ENCODE peak calls at places on chromosomes 1 and 21, in six cellular contexts. E, Y, W, T, S and Q are unnamed samples.

GRCh38 chr1:106814418-106814817 is 242.1 kb upstream of the PRMT6 start:
- DNase-seq in E (no peak), T (no peak), S (no peak), Y (no peak), W (no peak), Q (no peak)

GRCh38 chr1:172399369-172400072 is 21.0 kb upstream of the C1orf105 start:
- DNase-seq in W (no peak), T (peak; percentile 90), Y (peak; percentile 98), S (no peak), E (peak; percentile 24), Q (no peak)

GRCh38 chr1:95021085-95021484 is 51.7 kb downstream of the ALG14 start:
- DNase-seq in Y (peak; percentile 78), S (no peak), T (no peak), E (no peak), W (no peak), Q (no peak)

GRCh38 chr1:107789817-107790609 is 175.0 kb downstream of the VAV3 start:
- DNase-seq in T (no peak), Y (no peak), W (no peak), E (no peak), S (peak; percentile 76), Q (no peak)

GRCh38 chr1:184299076-184299790 is 87.6 kb upstream of the C1orf21 start:
- DNase-seq in Y (peak; percentile 95), W (no peak), S (no peak), E (no peak), T (no peak), Q (peak; percentile 35)

GRCh38 chr1:26161408-26162219 is 2.7 kb downstream of the FAM110D start:
- DNase-seq in S (no peak), E (peak; percentile 58), Y (peak; percentile 65), T (peak; percentile 36), W (peak; percentile 44), Q (peak; percentile 76)

GRCh38 chr21:31660134-31660565 is 657 bp downstream of the SOD1 start:
- DNase-seq in T (no peak), W (peak; percentile 49), E (peak; percentile 34), S (peak; percentile 45), Y (no peak), Q (peak; percentile 66)

GRCh38 chr1:34140011-34140676 is 24.9 kb downstream of the CSMD2 start:
- DNase-seq in Y (no peak), T (no peak), S (no peak), E (no peak), W (no peak), Q (no peak)

GRCh38 chr1:85274969-85275453 is 1.4 kb downstream of the BCL10 start:
- DNase-seq in S (no peak), Y (peak; percentile 79), E (no peak), T (peak; percentile 55), W (no peak), Q (no peak)

GRCh38 chr1:31795096-31795675 is 20.6 kb downstream of the SPOCD1 start:
- DNase-seq in T (no peak), W (no peak), Y (no peak), S (no peak), E (no peak), Q (no peak)

GRCh38 chr1:205343431-205344009 is 13.2 kb downstream of the KLHDC8A start:
- DNase-seq in T (peak; percentile 69), W (peak; percentile 54), Y (no peak), E (peak; percentile 49), S (no peak), Q (peak; percentile 76)

GRCh38 chr21:43814215-43815106 is 25.1 kb downstream of the RRP1 start:
- DNase-seq in W (no peak), T (no peak), E (no peak), Y (peak; percentile 11), S (no peak), Q (no peak)

GRCh38 chr1:243323481-243323880 is 67.6 kb downstream of the SDCCAG8 start:
- DNase-seq in T (no peak), W (no peak), Y (no peak), S (no peak), E (no peak), Q (no peak)

GRCh38 chr1:30512922-30513265 is 210.5 kb downstream of the MATN1 start:
- DNase-seq in Y (no peak), E (no peak), T (no peak), S (no peak), W (no peak), Q (no peak)

GRCh38 chr1:46830665-46831322 is 31.9 kb downstream of the CYP4B1 start:
- DNase-seq in T (no peak), W (no peak), S (no peak), E (no peak), Y (no peak), Q (no peak)

GRCh38 chr1:65725064-65725463 is 67.6 kb upstream of the PDE4B start:
- DNase-seq in E (no peak), Y (no peak), T (no peak), W (no peak), S (no peak), Q (no peak)

GRCh38 chr1:175891783-175892309 is 148.5 kb upstream of the TNR start:
- DNase-seq in S (no peak), T (no peak), Y (no peak), E (no peak), W (no peak), Q (no peak)

GRCh38 chr1:203359010-203359571 is 8.2 kb upstream of the FMOD start:
- DNase-seq in Y (peak; percentile 6), W (no peak), T (no peak), E (no peak), S (no peak), Q (no peak)

GRCh38 chr1:223765036-223765718 is 52.8 kb downstream of the CAPN2 start:
- DNase-seq in S (no peak), T (no peak), W (no peak), Y (peak; percentile 61), E (peak; percentile 25), Q (peak; percentile 31)

GRCh38 chr21:43020177-43020576 is 45.8 kb downstream of the PKNOX1 start:
- DNase-seq in Y (no peak), T (no peak), S (no peak), W (no peak), E (no peak), Q (no peak)

GRCh38 chr1:84271452-84272273 is 29.8 kb upstream of the SAMD13 start:
- DNase-seq in W (no peak), S (peak; percentile 35), E (no peak), T (no peak), Y (peak; percentile 74), Q (no peak)

GRCh38 chr1:168379110-168379860 is 98.6 kb downstream of the TBX19 start:
- DNase-seq in S (no peak), W (no peak), T (peak; percentile 49), Y (peak; percentile 6), E (no peak), Q (no peak)

GRCh38 chr1:61193808-61194207 is 111.4 kb downstream of the NFIA start:
- DNase-seq in Y (no peak), W (no peak), T (no peak), S (no peak), E (no peak), Q (no peak)
- TF ChIP-seq CTCF in Y (no peak), W (no peak), T (no peak), S (no peak), E (no peak), Q (no peak)

DNA sequence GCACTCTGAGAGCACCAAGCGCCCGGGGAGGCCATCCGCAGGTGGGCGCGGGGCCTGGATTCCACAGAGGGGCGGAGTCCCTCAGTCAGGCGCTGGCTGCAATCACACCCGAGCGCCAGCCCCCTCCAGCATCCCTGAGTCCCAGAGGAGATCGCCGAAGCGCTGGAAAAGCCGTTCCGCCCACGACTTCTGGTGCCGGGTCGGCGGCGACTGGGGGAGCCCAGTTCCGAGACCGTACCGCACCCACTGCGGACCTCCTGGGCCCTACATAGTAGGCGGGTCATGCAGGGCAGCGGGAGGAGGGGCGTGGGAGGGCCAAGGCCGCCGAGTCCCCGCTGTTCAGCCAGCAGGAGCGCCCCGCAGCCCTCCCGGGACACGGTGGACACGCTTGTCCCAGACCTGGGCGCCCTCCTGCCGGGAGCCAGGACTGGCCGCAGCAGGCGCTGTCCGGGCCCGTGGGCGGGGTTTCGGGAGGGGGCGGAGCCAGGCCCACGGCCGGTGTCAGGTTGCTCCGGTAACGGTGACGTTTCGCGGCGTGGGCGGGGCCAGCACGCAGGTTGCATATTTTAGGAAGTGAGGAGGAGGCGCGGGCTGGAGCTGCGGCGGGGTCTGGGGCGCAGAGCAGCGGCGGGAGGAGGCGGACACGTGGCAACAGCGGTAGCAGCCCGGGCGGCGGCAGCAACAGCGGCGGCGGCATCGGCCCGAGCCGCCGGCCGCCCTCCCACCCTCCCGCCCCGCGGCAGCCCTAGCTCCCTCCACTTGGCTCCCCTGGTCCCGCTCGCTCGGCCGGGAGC is at the start of gene ATP1A1:
- DNase-seq in Y (peak; percentile 88), W (peak; percentile 99), T (peak; percentile 85), E (peak; percentile 97), S (peak; percentile 93), Q (peak; percentile 96)
- TF ChIP-seq CTCF in Y (no peak), W (no peak), T (no peak), E (peak; percentile 14), S (no peak), Q (no peak)

GRCh38 chr1:196312739-196313138 is 295.5 kb downstream of the KCNT2 start:
- DNase-seq in S (no peak), T (no peak), Y (no peak), E (no peak), W (no peak), Q (no peak)

DNA sequence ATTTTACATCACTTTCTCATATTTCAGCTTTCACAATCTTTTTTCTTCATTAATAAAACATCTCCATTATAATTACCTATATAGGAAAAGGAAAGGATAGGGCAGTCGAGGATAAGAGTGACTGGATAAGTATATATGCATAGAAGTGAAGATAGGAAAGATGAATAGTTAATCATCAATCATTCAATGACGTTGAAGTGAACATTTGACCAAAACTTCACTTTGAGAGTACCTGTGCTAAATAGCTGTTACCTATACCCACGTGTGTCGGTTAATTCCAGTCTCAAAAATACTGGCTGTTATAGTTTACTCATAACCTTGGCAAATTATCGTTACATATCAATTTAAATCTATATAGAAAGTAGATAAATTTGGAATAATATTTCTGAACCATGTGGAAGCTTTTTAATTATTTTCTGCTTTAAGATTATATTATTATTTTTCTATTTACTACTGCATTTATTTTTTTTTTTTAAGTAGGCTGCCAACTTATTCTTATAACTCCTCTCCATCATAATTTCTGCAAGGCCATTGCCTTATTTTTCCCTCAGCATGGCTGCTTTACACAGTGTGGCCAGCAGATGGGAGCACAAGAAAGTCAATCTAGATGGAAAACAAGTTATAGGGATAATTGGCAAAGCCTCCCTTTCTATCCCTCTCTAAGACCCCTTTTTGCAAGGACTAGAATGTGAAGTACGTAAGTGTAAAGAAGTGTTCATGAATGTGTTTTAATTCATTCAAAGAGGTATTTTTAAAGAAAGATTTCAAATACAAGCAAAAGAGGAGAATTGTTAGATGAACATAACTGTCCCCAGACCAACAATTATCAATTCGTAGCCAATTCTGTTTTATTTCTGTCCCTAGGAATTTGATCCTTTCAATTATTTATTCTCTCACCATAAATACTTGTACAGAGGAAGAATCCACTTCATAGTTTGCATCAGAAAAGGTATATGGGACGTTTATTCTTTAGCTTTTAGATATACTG is 290.4 kb downstream of the KCNT2 start:
- DNase-seq in S (peak; percentile 31), E (peak; percentile 18), Y (peak; percentile 36), W (peak; percentile 42), T (peak; percentile 58), Q (peak; percentile 44)
- TF ChIP-seq CTCF in S (peak; percentile 68), E (peak; percentile 74), Y (peak; percentile 89), W (peak; percentile 65), T (peak; percentile 71), Q (peak; percentile 62)

GRCh38 chr1:27807385-27807784 is 23.2 kb upstream of the PPP1R8 start:
- DNase-seq in S (no peak), Y (no peak), W (no peak), T (no peak), E (no peak), Q (no peak)

GRCh38 chr1:27816921-27817630 is 13.5 kb upstream of the PPP1R8 start:
- DNase-seq in T (peak; percentile 76), Y (peak; percentile 41), W (no peak), S (no peak), E (no peak), Q (no peak)

GRCh38 chr1:27806758-27807157 is 23.8 kb upstream of the PPP1R8 start:
- DNase-seq in W (no peak), Y (no peak), T (no peak), S (no peak), E (no peak), Q (no peak)

GRCh38 chr1:27811741-27812500 is 18.7 kb upstream of the PPP1R8 start:
- DNase-seq in T (no peak), E (no peak), W (no peak), S (no peak), Y (no peak), Q (no peak)
- TF ChIP-seq CTCF in T (no peak), E (no peak), W (no peak), S (no peak), Y (no peak), Q (no peak)